ENCODE peak calls at places on chromosomes 6 and 20, in four cellular contexts. G, K, H and N are unnamed samples.

GRCh38 chr6:106637718-106638341 is 8.5 kb downstream of the QRSL1 start:
- DNase-seq in G (no peak), K (no peak), H (no peak), N (no peak)

GRCh38 chr20:9258891-9259290 is 190.0 kb downstream of the PLCB4 start:
- DNase-seq in G (no peak), K (no peak), H (no peak), N (no peak)

GRCh38 chr6:82376636-82377035 is 13.0 kb downstream of the TPBG start:
- DNase-seq in G (no peak), K (no peak), H (no peak), N (no peak)

GRCh38 chr6:145367149-145367548 is 368.2 kb downstream of the EPM2A start:
- DNase-seq in G (no peak), K (no peak), H (no peak), N (no peak)

GRCh38 chr6:76742919-76743318 is 670.5 kb upstream of the IMPG1 start:
- DNase-seq in G (no peak), K (no peak), H (no peak), N (no peak)

GRCh38 chr20:36344517-36345132 is 38.5 kb downstream of the DLGAP4 start:
- DNase-seq in G (no peak), K (peak), H (no peak), N (no peak)

GRCh38 chr6:81787313-81788068 is 35.0 kb upstream of the TENT5A start:
- DNase-seq in G (no peak), K (peak), H (no peak), N (no peak)

GRCh38 chr6:105545206-105545920 is 142.5 kb upstream of the PREP start:
- DNase-seq in G (no peak), K (peak), H (no peak), N (no peak)

GRCh38 chr6:105936972-105937371 is 149.2 kb upstream of the PRDM1 start:
- DNase-seq in G (no peak), K (no peak), H (no peak), N (no peak)

GRCh38 chr20:63497946-63498935 is 642 bp downstream of the EEF1A2 start:
- DNase-seq in G (no peak), K (peak), H (peak), N (no peak)

GRCh38 chr6:35663001-35663400 is 25.7 kb downstream of the FKBP5 start:
- DNase-seq in G (no peak), K (peak), H (no peak), N (no peak)

GRCh38 chr20:25276533-25277050 is 28.7 kb downstream of the PYGB start:
- DNase-seq in G (no peak), K (no peak), H (peak), N (peak)

GRCh38 chr20:62409935-62410741 is 3.1 kb upstream of the CABLES2 start:
- DNase-seq in G (peak), K (peak), H (no peak), N (peak)

GRCh38 chr20:63854766-63855362 is 6.4 kb upstream of the ABHD16B start:
- DNase-seq in G (no peak), K (no peak), H (no peak), N (no peak)

GRCh38 chr6:42907336-42907735 is 8.5 kb upstream of the PTCRA start:
- DNase-seq in G (no peak), K (no peak), H (no peak), N (no peak)

GRCh38 chr6:129432738-129433137 is 277.2 kb downstream of the ARHGAP18 start:
- DNase-seq in G (no peak), K (no peak), H (no peak), N (no peak)

GRCh38 chr6:144123836-144124235 is 26.5 kb upstream of the STX11 start:
- DNase-seq in G (no peak), K (no peak), H (no peak), N (no peak)

GRCh38 chr6:128131036-128131435 is 230.2 kb upstream of the THEMIS start:
- DNase-seq in G (no peak), K (no peak), H (no peak), N (no peak)

GRCh38 chr6:98845201-98846020 is 11.0 kb downstream of the POU3F2 start:
- DNase-seq in G (peak), K (peak), H (peak), N (peak)

GRCh38 chr6:168345896-168346754 is 26.5 kb upstream of the DACT2 start:
- DNase-seq in G (no peak), K (no peak), H (no peak), N (no peak)

GRCh38 chr20:48720256-48721020 is 107.4 kb downstream of the PREX1 start:
- DNase-seq in G (no peak), K (no peak), H (no peak), N (no peak)

GRCh38 chr20:48722737-48723191 is 105.0 kb downstream of the PREX1 start:
- DNase-seq in G (no peak), K (peak), H (no peak), N (no peak)

GRCh38 chr20:48721324-48722001 is 106.3 kb downstream of the PREX1 start:
- DNase-seq in G (no peak), K (no peak), H (no peak), N (no peak)

GRCh38 chr20:48723308-48724264 is 104.2 kb downstream of the PREX1 start:
- DNase-seq in G (no peak), K (no peak), H (no peak), N (peak)

GRCh38 chr20:48722002-48722731 is 105.6 kb downstream of the PREX1 start:
- DNase-seq in G (no peak), K (peak), H (peak), N (no peak)
- H3K27ac ChIP-seq in G (peak), K (peak), H (peak), N (peak)

DNA sequence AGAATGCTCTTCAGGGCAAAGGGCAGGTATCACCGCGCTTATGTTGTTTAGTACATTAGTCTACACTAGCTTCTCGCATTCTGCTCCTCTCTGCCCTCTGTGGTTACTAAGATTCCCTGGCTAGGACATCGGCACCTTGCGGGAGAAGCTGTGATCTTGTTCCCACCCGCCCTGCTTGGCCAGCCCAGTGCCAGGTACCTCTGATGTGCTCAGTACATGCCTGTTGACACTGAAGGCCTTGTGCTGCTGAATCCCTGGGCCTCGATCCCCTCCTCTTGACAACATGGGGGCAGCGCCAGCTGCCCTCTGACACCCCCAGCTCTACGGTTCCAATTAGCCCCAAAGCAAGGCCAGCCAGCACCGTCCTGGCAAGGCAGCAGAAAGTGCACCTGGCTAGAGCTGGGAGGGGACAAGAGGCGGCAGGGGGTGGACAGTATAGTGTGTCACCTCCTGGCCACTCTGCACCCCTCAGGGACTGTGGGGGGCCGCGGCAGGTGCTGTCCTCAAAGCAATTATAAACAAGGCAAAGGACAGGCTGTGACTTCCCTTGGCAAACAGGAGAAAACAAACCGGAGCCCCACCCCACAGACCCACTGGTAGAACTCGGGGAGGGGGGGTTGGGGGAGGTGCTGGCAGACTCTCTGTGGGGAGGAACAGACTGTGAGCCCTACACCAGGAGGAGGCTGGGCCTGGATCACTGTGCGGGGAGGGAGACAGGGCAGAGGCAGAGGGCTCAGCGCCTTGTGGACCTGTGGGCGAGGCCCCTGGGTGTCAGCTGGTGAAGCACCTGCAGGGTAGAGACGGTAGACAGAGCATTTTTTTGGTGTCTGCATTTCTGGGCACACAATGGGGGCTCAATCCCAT is 7.1 kb downstream of the TFEB start:
- DNase-seq in G (no peak), K (no peak), H (no peak), N (peak)
- H3K27ac ChIP-seq in G (no peak), K (no peak), H (peak), N (no peak)

DNA sequence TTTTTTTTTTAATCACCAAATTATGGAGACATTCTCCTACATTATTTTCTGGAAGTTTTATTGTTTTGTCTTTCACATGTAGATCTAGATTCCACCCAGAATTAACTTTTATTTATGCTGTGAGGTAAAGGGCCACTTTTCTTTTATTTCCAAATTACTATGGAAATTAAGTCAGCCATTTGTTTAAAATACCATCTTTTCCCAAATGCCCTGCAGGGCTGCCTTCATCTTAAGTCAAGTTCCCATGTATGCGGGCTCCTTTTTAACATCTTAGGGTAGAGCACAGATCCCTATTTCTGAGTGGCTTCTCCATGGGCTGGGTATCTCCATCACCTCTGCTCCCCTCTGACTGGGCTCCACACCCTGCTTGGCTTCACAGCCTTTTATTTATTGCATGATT is 348.4 kb downstream of the SOX4 start:
- DNase-seq in G (no peak), K (no peak), H (no peak), N (no peak)
- H3K27ac ChIP-seq in G (no peak), K (no peak), H (no peak), N (no peak)

GRCh38 chr6:6826961-6827360 is 238.4 kb downstream of the LY86 start:
- DNase-seq in G (no peak), K (no peak), H (no peak), N (no peak)
- H3K27ac ChIP-seq in G (no peak), K (no peak), H (peak), N (peak)

GRCh38 chr6:142304241-142304640 is 2.4 kb downstream of the ADGRG6 start:
- DNase-seq in G (no peak), K (no peak), H (no peak), N (no peak)

GRCh38 chr6:142300758-142301251 is 1.0 kb upstream of the ADGRG6 start:
- DNase-seq in G (no peak), K (peak), H (no peak), N (peak)

GRCh38 chr6:142301421-142302391 is at the start of gene ADGRG6:
- DNase-seq in G (peak), K (peak), H (peak), N (peak)

GRCh38 chr6:142303191-142303564 is 1.4 kb downstream of the ADGRG6 start:
- DNase-seq in G (no peak), K (no peak), H (no peak), N (no peak)

GRCh38 chr6:142302427-142303190 is 802 bp downstream of the ADGRG6 start:
- DNase-seq in G (no peak), K (no peak), H (no peak), N (no peak)
- H3K27ac ChIP-seq in G (no peak), K (peak), H (no peak), N (peak)

DNA sequence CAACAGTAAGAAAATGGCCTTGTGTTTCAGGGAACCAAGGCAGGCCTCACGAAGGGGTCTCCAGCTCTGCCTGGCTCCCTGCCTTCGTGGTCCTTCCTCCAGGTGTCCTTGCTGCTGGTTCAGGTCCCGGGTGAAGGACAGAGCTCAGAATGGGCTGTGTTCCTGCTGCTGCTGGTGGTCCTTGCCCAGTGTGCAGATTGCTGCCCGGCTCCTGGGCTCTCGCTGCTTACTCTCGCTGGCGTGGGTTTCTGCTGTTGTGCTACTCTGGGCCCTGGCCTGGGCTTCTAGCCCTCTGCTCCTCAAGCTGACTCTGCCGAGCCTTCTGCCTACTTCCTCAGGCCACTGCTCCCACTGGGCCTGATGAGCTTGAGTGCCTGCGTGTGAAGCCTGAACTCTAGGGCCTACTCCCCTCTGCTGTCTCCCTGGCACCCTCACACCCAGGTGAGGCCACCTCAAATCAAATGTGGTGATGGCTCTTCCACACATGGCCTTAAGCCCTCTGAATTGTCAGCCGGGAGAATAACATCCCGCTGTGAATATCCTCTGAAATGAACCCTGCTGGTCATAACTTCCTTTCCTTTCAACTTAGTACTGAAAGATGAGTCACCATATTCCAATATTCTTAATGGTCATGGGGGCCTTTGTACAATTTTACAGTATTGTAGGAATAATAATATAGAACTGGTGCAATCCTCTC is 171.6 kb downstream of the FOXC1 start:
- DNase-seq in G (no peak), K (peak), H (no peak), N (no peak)
- H3K27ac ChIP-seq in G (no peak), K (no peak), H (peak), N (no peak)

GRCh38 chr20:53899351-53900167 is 170.8 kb downstream of the BCAS1 start:
- DNase-seq in G (peak), K (peak), H (no peak), N (no peak)
- H3K27ac ChIP-seq in G (no peak), K (peak), H (no peak), N (no peak)

GRCh38 chr6:6007311-6008113 is 787 bp upstream of the NRN1 start:
- DNase-seq in G (no peak), K (no peak), H (peak), N (no peak)
- H3K27ac ChIP-seq in G (no peak), K (no peak), H (peak), N (peak)

GRCh38 chr20:54940471-54940870 is 465.1 kb downstream of the DOK5 start:
- DNase-seq in G (no peak), K (no peak), H (no peak), N (no peak)

GRCh38 chr20:54933212-54933904 is 458.0 kb downstream of the DOK5 start:
- DNase-seq in G (no peak), K (no peak), H (no peak), N (no peak)

GRCh38 chr20:54938707-54939106 is 463.3 kb downstream of the DOK5 start:
- DNase-seq in G (no peak), K (no peak), H (no peak), N (no peak)
- H3K27ac ChIP-seq in G (no peak), K (no peak), H (no peak), N (no peak)